ENCODE peak calls at places on chromosomes 11 and 22, in nine cellular contexts. M is activated naive CD8-positive, alpha-beta T cell treated with anti-CD3 and anti-CD28 coated beads, Interleukin-2, amount 10 ng/mL, durations not matched to agents 7 days and 5 days; S is neural crest cell; B is WTC11; K is SJCRH30; Z is fibroblast of the conjunctiva; A is Ammon's horn; E is activated CD8-positive, alpha-beta T cell treated with anti-CD3 and anti-CD28 coated beads, Interleukin-2, amount 10 ng/mL, durations not matched to agents 7 days and 5 days; O is stimulated activated CD4-positive, alpha-beta T cell treated with anti-CD3 and anti-CD28 coated beads, Interleukin-1b, Interleukin-23, amount 100 ng/mL, for 24 hours. R is an unnamed sample.

GRCh38 chr11:128902515-128903066 is 11.4 kb downstream of the KCNJ5 start:
- DNase-seq in S (no peak), E (no peak), Z (no peak), K (peak), A (no peak), O (no peak), M (no peak), B (no peak), R (no peak)

GRCh38 chr11:103202048-103202651 is 92.9 kb downstream of the DYNC2H1 start:
- DNase-seq in A (peak), B (no peak), O (no peak), K (peak), M (no peak), S (no peak), E (no peak), Z (peak), R (no peak)

GRCh38 chr11:95282337-95282751 is 51.3 kb upstream of the SESN3 start:
- DNase-seq in M (no peak), Z (peak), S (no peak), E (no peak), K (no peak), B (no peak), O (no peak), A (peak), R (no peak)

GRCh38 chr11:10413268-10413667 is 41.8 kb upstream of the AMPD3 start:
- DNase-seq in O (no peak), E (peak), S (no peak), B (no peak), K (peak), M (no peak), A (peak), Z (no peak), R (peak)

GRCh38 chr11:65741185-65741584 is 20.6 kb upstream of the RNASEH2C start:
- DNase-seq in S (no peak), B (no peak), A (no peak), Z (no peak), K (no peak), E (no peak), M (no peak), O (no peak), R (no peak)

GRCh38 chr11:78217650-78218541 is 29.2 kb downstream of the USP35 start:
- DNase-seq in E (no peak), K (no peak), O (no peak), S (no peak), M (no peak), B (peak), A (no peak), Z (no peak), R (no peak)

GRCh38 chr11:109371444-109372176 is 50.4 kb upstream of the C11orf87 start:
- DNase-seq in M (no peak), O (no peak), B (no peak), S (no peak), A (no peak), E (no peak), Z (no peak), K (no peak), R (no peak)

GRCh38 chr11:57402188-57403066 is 12.0 kb upstream of the PRG2 start:
- DNase-seq in K (no peak), E (no peak), Z (no peak), M (no peak), B (no peak), S (no peak), O (no peak), A (no peak), R (no peak)

GRCh38 chr22:27996529-27996925 is 77.5 kb upstream of the PITPNB start:
- DNase-seq in S (no peak), K (no peak), B (no peak), E (no peak), M (no peak), A (no peak), O (no peak), Z (no peak), R (no peak)

GRCh38 chr22:44582016-44582415 is 84.0 kb upstream of the RTL6 start:
- DNase-seq in A (no peak), B (no peak), E (no peak), M (no peak), S (no peak), Z (no peak), K (no peak), O (no peak), R (no peak)

GRCh38 chr22:43473441-43473840 is 61.6 kb downstream of the MPPED1 start:
- DNase-seq in B (no peak), Z (no peak), E (no peak), S (no peak), O (no peak), A (no peak), M (no peak), K (no peak), R (no peak)

GRCh38 chr22:42711281-42711731 is 9.4 kb downstream of the A4GALT start:
- DNase-seq in A (no peak), K (no peak), S (no peak), O (no peak), E (no peak), Z (no peak), B (no peak), M (no peak), R (no peak)

GRCh38 chr11:94400075-94400838 is 962 bp downstream of the GPR83 start:
- DNase-seq in A (no peak), K (no peak), B (no peak), O (no peak), E (no peak), M (no peak), Z (no peak), S (no peak), R (no peak)

GRCh38 chr11:44793350-44794090 is 66.8 kb downstream of the TSPAN18 start:
- DNase-seq in Z (no peak), M (no peak), E (no peak), A (peak), B (no peak), O (no peak), K (no peak), S (peak), R (no peak)

GRCh38 chr11:65859812-65860277 is 388 bp upstream of the MUS81 start:
- DNase-seq in K (no peak), O (no peak), Z (no peak), M (no peak), E (no peak), B (peak), A (peak), S (no peak), R (no peak)

GRCh38 chr11:34614334-34615113 is 6.4 kb upstream of the EHF start:
- DNase-seq in Z (no peak), M (no peak), S (no peak), O (no peak), K (no peak), E (no peak), A (peak), B (no peak), R (no peak)

GRCh38 chr11:30326114-30326783 is 3.3 kb downstream of the ARL14EP start:
- DNase-seq in B (no peak), A (peak), M (no peak), O (no peak), K (no peak), E (no peak), S (no peak), Z (no peak), R (no peak)

GRCh38 chr11:97743205-97743742 is 1277.5 kb upstream of the CNTN5 start:
- DNase-seq in Z (no peak), E (no peak), S (no peak), A (no peak), B (no peak), O (no peak), M (no peak), K (peak), R (no peak)

GRCh38 chr11:2988996-2989395 is 3.1 kb downstream of the NAP1L4 start:
- DNase-seq in A (no peak), B (no peak), S (no peak), E (no peak), M (no peak), K (no peak), O (no peak), Z (no peak), R (no peak)

GRCh38 chr22:49763696-49764095 is 64.0 kb downstream of the BRD1 start:
- DNase-seq in A (no peak), K (no peak), S (no peak), Z (no peak), B (no peak), M (peak), E (no peak), O (no peak), R (no peak)

GRCh38 chr11:24391165-24391564 is 105.7 kb upstream of the LUZP2 start:
- DNase-seq in M (no peak), Z (peak), A (no peak), B (no peak), S (no peak), E (no peak), O (no peak), K (no peak), R (no peak)

GRCh38 chr11:117945047-117945820 is 16.0 kb upstream of the TMPRSS13 start:
- DNase-seq in O (no peak), B (no peak), Z (no peak), E (no peak), M (no peak), A (no peak), K (no peak), S (no peak), R (no peak)

GRCh38 chr22:44455151-44455962 is 42.7 kb downstream of the RTL6 start:
- DNase-seq in S (no peak), B (no peak), O (no peak), M (peak), A (no peak), K (no peak), E (peak), Z (no peak), R (peak)

GRCh38 chr11:74417860-74418508 is 19.8 kb upstream of the PGM2L1 start:
- DNase-seq in Z (no peak), M (no peak), A (no peak), B (no peak), K (peak), E (no peak), S (no peak), O (no peak), R (no peak)

GRCh38 chr11:4839851-4840549 is 9.0 kb downstream of the OR51S1 start:
- DNase-seq in Z (no peak), E (no peak), M (no peak), B (no peak), O (no peak), K (no peak), S (no peak), A (no peak), R (no peak)

GRCh38 chr22:21047730-21048129 is 2.0 kb downstream of the LRRC74B start:
- DNase-seq in M (no peak), O (no peak), Z (no peak), S (no peak), E (no peak), A (no peak), B (no peak), K (no peak), R (no peak)

GRCh38 chr11:22829231-22830081 is at the start of gene SVIP:
- DNase-seq in B (peak), Z (peak), E (peak), M (peak), O (peak), A (peak), S (peak), K (peak), R (peak)

GRCh38 chr11:66639066-66639813 is 737 bp downstream of the RBM4 start:
- DNase-seq in M (no peak), E (peak), S (no peak), A (peak), O (no peak), B (no peak), K (peak), Z (no peak), R (no peak)

GRCh38 chr11:2563216-2564007 is 118.6 kb downstream of the KCNQ1 start:
- DNase-seq in S (no peak), Z (no peak), A (no peak), E (no peak), B (no peak), K (no peak), M (peak), O (no peak), R (no peak)